ENCODE peak calls at places on chromosome 22, in five cellular contexts. One of them, this sample, is unnamed.

GRCh38 chr22:26619510-26619909 is 1.7 kb upstream of the CRYBB1 start:
- DNase-seq in psoas muscle: no peak
- DNase-seq in endothelial cell: no peak
- DNase-seq in BJ: no peak
- DNase-seq in brain microvascular endothelial cell: no peak
- DNase-seq in this sample: peak

GRCh38 chr22:17727244-17727892 is 46.9 kb downstream of the BID start:
- DNase-seq in psoas muscle: no peak
- DNase-seq in brain microvascular endothelial cell: no peak
- DNase-seq in BJ: no peak
- DNase-seq in endothelial cell: no peak
- DNase-seq in this sample: no peak

GRCh38 chr22:40720538-40721256 is 41.4 kb downstream of the MCHR1 start:
- DNase-seq in psoas muscle: no peak
- DNase-seq in BJ: no peak
- DNase-seq in brain microvascular endothelial cell: no peak
- DNase-seq in endothelial cell: no peak
- DNase-seq in this sample: no peak

GRCh38 chr22:38724926-38725571 is 19.3 kb downstream of the GTPBP1 start:
- DNase-seq in endothelial cell: peak
- DNase-seq in psoas muscle: no peak
- DNase-seq in BJ: no peak
- DNase-seq in brain microvascular endothelial cell: peak
- DNase-seq in this sample: no peak

GRCh38 chr22:21079493-21079892 is 33.7 kb downstream of the LRRC74B start:
- DNase-seq in BJ: no peak
- DNase-seq in brain microvascular endothelial cell: no peak
- DNase-seq in endothelial cell: no peak
- DNase-seq in psoas muscle: no peak
- DNase-seq in this sample: no peak

GRCh38 chr22:31081963-31082605 is 966 bp downstream of the SMTN start:
- DNase-seq in BJ: no peak
- DNase-seq in endothelial cell: no peak
- DNase-seq in brain microvascular endothelial cell: peak
- DNase-seq in psoas muscle: peak
- DNase-seq in this sample: peak

GRCh38 chr22:35547993-35548761 is 7.5 kb downstream of the RASD2 start:
- DNase-seq in BJ: no peak
- DNase-seq in psoas muscle: no peak
- DNase-seq in brain microvascular endothelial cell: no peak
- DNase-seq in endothelial cell: no peak
- DNase-seq in this sample: no peak

GRCh38 chr22:39925273-39925672 is 24.4 kb downstream of the GRAP2 start:
- DNase-seq in BJ: no peak
- DNase-seq in psoas muscle: no peak
- DNase-seq in endothelial cell: no peak
- DNase-seq in brain microvascular endothelial cell: no peak
- DNase-seq in this sample: no peak

GRCh38 chr22:19959587-19960490 is 18.2 kb upstream of the TXNRD2 start:
- DNase-seq in brain microvascular endothelial cell: no peak
- DNase-seq in endothelial cell: no peak
- DNase-seq in BJ: no peak
- DNase-seq in psoas muscle: peak
- DNase-seq in this sample: peak

GRCh38 chr22:31631381-31631780 is 30.6 kb downstream of the PISD start:
- DNase-seq in brain microvascular endothelial cell: no peak
- DNase-seq in BJ: no peak
- DNase-seq in endothelial cell: no peak
- DNase-seq in psoas muscle: no peak
- DNase-seq in this sample: no peak

GRCh38 chr22:20012741-20013331 is 3.8 kb downstream of the ARVCF start:
- DNase-seq in BJ: no peak
- DNase-seq in psoas muscle: no peak
- DNase-seq in endothelial cell: no peak
- DNase-seq in brain microvascular endothelial cell: no peak
- DNase-seq in this sample: no peak

GRCh38 chr22:48898524-48899377 is 928.9 kb downstream of the BRD1 start:
- DNase-seq in brain microvascular endothelial cell: no peak
- DNase-seq in BJ: no peak
- DNase-seq in endothelial cell: no peak
- DNase-seq in psoas muscle: no peak
- DNase-seq in this sample: no peak

GRCh38 chr22:30304495-30305244 is 15.4 kb upstream of the CASTOR1 start:
- DNase-seq in psoas muscle: no peak
- DNase-seq in endothelial cell: no peak
- DNase-seq in BJ: no peak
- DNase-seq in brain microvascular endothelial cell: no peak
- DNase-seq in this sample: peak

GRCh38 chr22:27512283-27512761 is 289.2 kb downstream of the MN1 start:
- DNase-seq in endothelial cell: no peak
- DNase-seq in brain microvascular endothelial cell: peak
- DNase-seq in BJ: peak
- DNase-seq in psoas muscle: peak
- DNase-seq in this sample: peak

GRCh38 chr22:21714059-21714770 is 21.4 kb downstream of the YPEL1 start:
- DNase-seq in BJ: no peak
- DNase-seq in psoas muscle: no peak
- DNase-seq in brain microvascular endothelial cell: no peak
- DNase-seq in endothelial cell: no peak
- DNase-seq in this sample: no peak

GRCh38 chr22:28429711-28430110 is 249.9 kb downstream of the TTC28 start:
- DNase-seq in endothelial cell: no peak
- DNase-seq in psoas muscle: no peak
- DNase-seq in BJ: no peak
- DNase-seq in brain microvascular endothelial cell: no peak
- DNase-seq in this sample: no peak

GRCh38 chr22:39179841-39180335 is 27.4 kb upstream of the CBX7 start:
- DNase-seq in endothelial cell: no peak
- DNase-seq in psoas muscle: no peak
- DNase-seq in brain microvascular endothelial cell: no peak
- DNase-seq in BJ: no peak
- DNase-seq in this sample: no peak

GRCh38 chr22:19216579-19216978 is 38.0 kb upstream of the SLC25A1 start:
- DNase-seq in endothelial cell: no peak
- DNase-seq in brain microvascular endothelial cell: no peak
- DNase-seq in BJ: no peak
- DNase-seq in psoas muscle: no peak
- DNase-seq in this sample: no peak

GRCh38 chr22:19641254-19641982 is 72.9 kb upstream of the SEPTIN5 start:
- DNase-seq in psoas muscle: no peak
- DNase-seq in BJ: no peak
- DNase-seq in brain microvascular endothelial cell: no peak
- DNase-seq in endothelial cell: peak
- DNase-seq in this sample: no peak

GRCh38 chr22:31289335-31289734 is 3.0 kb downstream of the PIK3IP1 start:
- DNase-seq in endothelial cell: no peak
- DNase-seq in psoas muscle: no peak
- DNase-seq in BJ: no peak
- DNase-seq in brain microvascular endothelial cell: no peak
- DNase-seq in this sample: no peak

GRCh38 chr22:19275104-19275503 is 16.4 kb downstream of the CLTCL1 start:
- DNase-seq in BJ: no peak
- DNase-seq in brain microvascular endothelial cell: no peak
- DNase-seq in endothelial cell: no peak
- DNase-seq in psoas muscle: no peak
- DNase-seq in this sample: no peak

GRCh38 chr22:35349368-35349703 is 31.6 kb upstream of the HMOX1 start:
- DNase-seq in brain microvascular endothelial cell: no peak
- DNase-seq in psoas muscle: no peak
- DNase-seq in BJ: no peak
- DNase-seq in endothelial cell: no peak
- DNase-seq in this sample: no peak

GRCh38 chr22:26718905-26719304 is 61.5 kb downstream of the MIAT start:
- DNase-seq in BJ: peak
- DNase-seq in psoas muscle: no peak
- DNase-seq in brain microvascular endothelial cell: peak
- DNase-seq in endothelial cell: no peak
- DNase-seq in this sample: no peak

GRCh38 chr22:35645646-35646045 is 2.6 kb upstream of the APOL6 start:
- DNase-seq in psoas muscle: no peak
- DNase-seq in BJ: no peak
- DNase-seq in endothelial cell: no peak
- DNase-seq in brain microvascular endothelial cell: no peak
- DNase-seq in this sample: no peak

GRCh38 chr22:48803171-48803992 is 1024.3 kb downstream of the BRD1 start:
- DNase-seq in brain microvascular endothelial cell: no peak
- DNase-seq in psoas muscle: no peak
- DNase-seq in endothelial cell: no peak
- DNase-seq in BJ: no peak
- DNase-seq in this sample: no peak

GRCh38 chr22:36339171-36340065 is 48.3 kb downstream of the MYH9 start:
- DNase-seq in endothelial cell: no peak
- DNase-seq in psoas muscle: no peak
- DNase-seq in brain microvascular endothelial cell: peak
- DNase-seq in BJ: no peak
- DNase-seq in this sample: no peak

GRCh38 chr22:36155702-36156101 is 4.9 kb downstream of the APOL3 start:
- DNase-seq in brain microvascular endothelial cell: no peak
- DNase-seq in psoas muscle: peak
- DNase-seq in BJ: no peak
- DNase-seq in endothelial cell: no peak
- DNase-seq in this sample: peak

GRCh38 chr22:30968015-30968923 is at the start of gene MORC2:
- DNase-seq in endothelial cell: peak
- DNase-seq in brain microvascular endothelial cell: no peak
- DNase-seq in psoas muscle: peak
- DNase-seq in BJ: no peak
- DNase-seq in this sample: peak

GRCh38 chr22:39545310-39546063 is 12.9 kb upstream of the RPS19BP1 start:
- DNase-seq in BJ: no peak
- DNase-seq in psoas muscle: peak
- DNase-seq in endothelial cell: peak
- DNase-seq in brain microvascular endothelial cell: no peak
- DNase-seq in this sample: no peak

GRCh38 chr22:29071261-29072045 is 1.4 kb upstream of the KREMEN1 start:
- DNase-seq in BJ: no peak
- DNase-seq in endothelial cell: peak
- DNase-seq in brain microvascular endothelial cell: no peak
- DNase-seq in psoas muscle: peak
- DNase-seq in this sample: peak

GRCh38 chr22:17789379-17790200 is 15.3 kb upstream of the BID start:
- DNase-seq in brain microvascular endothelial cell: no peak
- DNase-seq in endothelial cell: no peak
- DNase-seq in psoas muscle: no peak
- DNase-seq in BJ: no peak
- DNase-seq in this sample: no peak

GRCh38 chr22:39631857-39632256 is 61.3 kb downstream of the CACNA1I start:
- DNase-seq in BJ: no peak
- DNase-seq in brain microvascular endothelial cell: no peak
- DNase-seq in psoas muscle: no peak
- DNase-seq in endothelial cell: no peak
- DNase-seq in this sample: no peak

GRCh38 chr22:43740587-43741270 is 71.4 kb downstream of the EFCAB6 start:
- DNase-seq in brain microvascular endothelial cell: no peak
- DNase-seq in BJ: no peak
- DNase-seq in endothelial cell: no peak
- DNase-seq in psoas muscle: no peak
- DNase-seq in this sample: no peak

DNA sequence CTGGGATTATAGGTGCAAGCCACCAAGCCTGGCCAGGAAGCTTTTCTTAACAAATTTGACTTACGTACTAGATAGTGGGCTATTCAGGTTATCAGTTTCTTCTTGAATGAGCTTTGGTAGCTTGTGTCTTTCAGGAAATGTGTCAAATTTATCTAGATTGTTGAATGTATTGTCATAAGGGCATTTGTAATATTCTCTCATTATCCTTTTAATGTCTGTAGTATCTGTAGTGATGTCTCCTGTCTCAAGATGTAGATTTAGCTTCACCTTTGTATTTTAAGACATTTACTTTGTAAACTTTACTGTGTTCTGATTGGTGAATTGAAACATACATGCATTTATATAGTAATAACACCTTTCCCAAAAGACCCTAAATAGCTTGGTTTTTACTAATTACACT is 20.7 kb downstream of the ARHGAP8 start:
- DNase-seq in psoas muscle: no peak
- DNase-seq in BJ: no peak
- DNase-seq in endothelial cell: no peak
- DNase-seq in brain microvascular endothelial cell: no peak
- DNase-seq in this sample: no peak
- TF ChIP-seq CTCF in psoas muscle: no peak
- TF ChIP-seq CTCF in BJ: no peak
- TF ChIP-seq CTCF in endothelial cell: no peak
- TF ChIP-seq CTCF in brain microvascular endothelial cell: no peak
- TF ChIP-seq CTCF in this sample: no peak

DNA sequence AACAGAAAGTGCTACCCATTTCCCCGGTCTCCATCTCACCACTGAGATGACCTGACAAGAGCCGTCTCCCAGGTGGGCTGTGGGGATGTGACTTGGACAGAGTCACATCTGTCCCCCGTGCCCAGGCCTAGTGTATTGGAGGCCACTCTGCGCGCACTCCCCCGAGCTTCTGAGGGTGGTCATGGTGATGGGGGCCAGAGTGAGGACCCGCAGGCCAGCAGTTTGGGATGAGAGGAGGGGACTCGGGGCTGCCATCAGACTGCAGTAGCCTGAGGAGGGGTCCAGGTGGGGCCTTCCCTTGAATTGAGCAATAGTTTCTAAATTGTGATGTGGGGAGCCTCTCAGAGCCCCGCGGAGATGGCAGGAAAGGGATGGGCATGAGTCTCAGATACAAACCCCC is 852.6 kb downstream of the TBC1D22A start:
- DNase-seq in brain microvascular endothelial cell: no peak
- DNase-seq in endothelial cell: no peak
- DNase-seq in BJ: no peak
- DNase-seq in psoas muscle: no peak
- DNase-seq in this sample: no peak
- TF ChIP-seq CTCF in brain microvascular endothelial cell: no peak
- TF ChIP-seq CTCF in endothelial cell: no peak
- TF ChIP-seq CTCF in BJ: no peak
- TF ChIP-seq CTCF in psoas muscle: no peak
- TF ChIP-seq CTCF in this sample: no peak

GRCh38 chr22:37491559-37492427 is 5.6 kb upstream of the MFNG start:
- DNase-seq in BJ: no peak
- DNase-seq in brain microvascular endothelial cell: no peak
- DNase-seq in psoas muscle: no peak
- DNase-seq in endothelial cell: no peak
- DNase-seq in this sample: no peak

GRCh38 chr22:37489994-37490393 is 3.8 kb upstream of the MFNG start:
- DNase-seq in endothelial cell: no peak
- DNase-seq in brain microvascular endothelial cell: no peak
- DNase-seq in BJ: no peak
- DNase-seq in psoas muscle: no peak
- DNase-seq in this sample: no peak

GRCh38 chr22:37493979-37494378 is 7.8 kb upstream of the MFNG start:
- DNase-seq in psoas muscle: no peak
- DNase-seq in BJ: no peak
- DNase-seq in endothelial cell: no peak
- DNase-seq in brain microvascular endothelial cell: no peak
- DNase-seq in this sample: no peak

GRCh38 chr22:37491106-37491505 is 4.9 kb upstream of the MFNG start:
- DNase-seq in psoas muscle: no peak
- DNase-seq in brain microvascular endothelial cell: no peak
- DNase-seq in endothelial cell: no peak
- DNase-seq in BJ: no peak
- DNase-seq in this sample: no peak

GRCh38 chr22:37492428-37493344 is 6.5 kb upstream of the MFNG start:
- DNase-seq in brain microvascular endothelial cell: peak
- DNase-seq in psoas muscle: no peak
- DNase-seq in BJ: no peak
- DNase-seq in endothelial cell: peak
- DNase-seq in this sample: no peak
- TF ChIP-seq CTCF in brain microvascular endothelial cell: peak
- TF ChIP-seq CTCF in psoas muscle: peak
- TF ChIP-seq CTCF in BJ: peak
- TF ChIP-seq CTCF in endothelial cell: peak
- TF ChIP-seq CTCF in this sample: no peak

GRCh38 chr22:50525991-50526848 is 822 bp upstream of the SCO2 start:
- DNase-seq in psoas muscle: peak
- DNase-seq in brain microvascular endothelial cell: peak
- DNase-seq in endothelial cell: peak
- DNase-seq in BJ: no peak
- DNase-seq in this sample: peak
- TF ChIP-seq CTCF in psoas muscle: peak
- TF ChIP-seq CTCF in brain microvascular endothelial cell: peak
- TF ChIP-seq CTCF in endothelial cell: peak
- TF ChIP-seq CTCF in BJ: no peak
- TF ChIP-seq CTCF in this sample: peak